ENCODE peak calls at places on chromosomes 16 and 17, in five cellular contexts. D is WTC11, U is psoas muscle, N is lung, T is lower lobe of right lung. P is an unnamed sample.
A peak's percentile ranks its signal among the peaks of the same experiment; 100 is the strongest.

GRCh38 chr16:23448392-23448791 is 4.6 kb downstream of the COG7 start:
- DNase-seq in D (no peak), U (no peak), N (no peak), T (no peak), P (no peak)

GRCh38 chr16:35798885-35799426 is 2339.5 kb downstream of the TP53TG3F start:
- DNase-seq in D (no peak), U (no peak), T (no peak), N (no peak), P (peak; percentile 47)

GRCh38 chr16:67339453-67339852 is 12.8 kb downstream of the LRRC36 start:
- DNase-seq in T (no peak), D (no peak), N (no peak), U (no peak), P (no peak)

GRCh38 chr17:62627219-62627903 is at the start of gene MRC2:
- DNase-seq in N (peak; percentile 68), U (peak; percentile 80), T (peak; percentile 72), D (peak; percentile 76), P (no peak)

GRCh38 chr17:32870969-32871368 is 6.0 kb downstream of the MYO1D start:
- DNase-seq in D (no peak), U (peak; percentile 64), T (no peak), N (no peak), P (no peak)

GRCh38 chr17:46736100-46736499 is 82.4 kb downstream of the WNT3 start:
- DNase-seq in N (no peak), U (no peak), D (no peak), T (no peak), P (no peak)

GRCh38 chr17:43880420-43880991 is 26.8 kb downstream of the MPP2 start:
- DNase-seq in N (no peak), D (peak; percentile 79), T (peak; percentile 64), U (peak; percentile 59), P (peak; percentile 25)

GRCh38 chr16:8375208-8375607 is 215.1 kb downstream of the TMEM114 start:
- DNase-seq in T (no peak), U (no peak), D (no peak), N (no peak), P (peak; percentile 11)

GRCh38 chr16:88350922-88351321 is 31.8 kb upstream of the ZNF469 start:
- DNase-seq in T (peak; percentile 35), U (peak; percentile 4), D (no peak), N (no peak), P (no peak)

GRCh38 chr17:49361129-49361901 is 735 bp downstream of the ZNF652 start:
- DNase-seq in N (peak; percentile 51), T (peak; percentile 64), U (peak; percentile 32), D (peak; percentile 19), P (no peak)

DNA sequence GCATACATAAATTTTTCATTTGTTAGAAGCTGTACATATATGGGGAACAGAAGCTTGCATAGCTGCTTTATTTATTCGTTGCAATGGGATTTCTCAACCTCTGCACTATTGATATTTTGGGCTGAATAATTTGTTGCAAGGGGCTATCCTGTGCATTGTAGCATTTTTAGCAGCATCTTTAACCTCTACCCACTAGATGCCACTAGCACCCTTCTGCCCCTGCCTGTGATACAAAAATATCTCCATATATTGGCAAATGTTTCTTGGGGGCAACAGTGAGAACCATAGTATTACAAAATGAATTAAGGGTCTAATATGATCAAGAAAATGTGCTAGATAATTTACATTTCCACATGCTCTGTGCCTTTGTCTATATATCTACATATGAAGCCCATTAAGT is 1401.0 kb downstream of the CDH11 start:
- DNase-seq in T (no peak), N (no peak), D (no peak), U (no peak), P (no peak)
- TF ChIP-seq CTCF in T (no peak), N (no peak), D (no peak), U (no peak), P (no peak)

DNA sequence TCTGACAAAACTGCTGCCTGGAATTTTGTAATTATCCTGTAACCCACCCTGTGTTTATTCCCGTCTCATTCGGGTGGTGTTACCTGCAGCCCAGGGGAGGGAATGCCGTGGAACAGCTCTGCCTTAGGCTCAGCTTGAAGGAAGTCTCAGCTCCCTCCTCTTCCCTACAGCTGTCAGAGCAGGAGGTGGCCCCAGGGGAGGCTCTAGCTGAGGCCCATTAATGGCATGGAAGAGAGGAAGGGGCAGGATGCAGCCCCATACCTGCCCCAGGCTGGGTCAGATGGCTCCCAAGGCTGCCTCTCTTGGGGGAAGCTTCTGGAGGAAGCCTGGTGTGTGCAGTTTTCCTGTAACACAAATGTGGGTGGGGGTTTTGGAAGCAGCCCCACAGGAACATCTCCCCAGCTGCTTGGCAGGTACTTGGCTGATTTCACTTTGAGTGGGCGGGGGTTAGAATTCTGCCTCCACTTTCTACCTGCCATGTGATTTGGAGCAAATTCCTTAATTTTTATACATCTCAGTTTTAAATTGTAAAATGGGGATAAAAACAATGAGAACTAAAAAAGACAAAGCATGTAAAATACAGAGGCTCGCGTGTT is 103.9 kb downstream of the MGAT5B start:
- DNase-seq in T (no peak), D (no peak), N (no peak), U (no peak), P (no peak)
- TF ChIP-seq CTCF in T (no peak), D (no peak), N (no peak), U (no peak), P (no peak)

GRCh38 chr16:25488435-25488834 is 203.3 kb upstream of the HS3ST4 start:
- DNase-seq in T (no peak), D (no peak), N (no peak), U (no peak), P (no peak)

GRCh38 chr16:25493136-25493811 is 198.5 kb upstream of the HS3ST4 start:
- DNase-seq in U (peak; percentile 28), T (no peak), D (no peak), N (no peak), P (no peak)

DNA sequence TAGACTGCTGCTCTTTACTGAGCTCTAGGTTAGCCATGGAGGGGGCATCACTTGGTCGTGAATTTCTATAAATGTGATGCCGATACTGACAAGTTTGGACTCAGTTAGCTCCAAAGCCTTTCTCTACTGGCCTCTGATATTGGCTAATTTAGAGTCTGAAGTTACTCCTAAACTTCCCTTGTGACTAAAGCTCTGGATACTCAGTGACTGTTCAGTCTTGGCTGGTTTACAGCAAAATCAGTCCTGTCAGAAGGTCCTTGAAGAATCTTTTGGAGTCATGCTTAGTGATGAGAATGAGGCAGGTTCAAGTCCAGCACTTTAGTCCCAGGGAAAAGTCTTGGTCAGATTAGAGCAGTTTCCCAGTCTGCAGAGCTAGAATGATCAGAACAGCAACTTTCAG is 197.5 kb upstream of the HS3ST4 start:
- DNase-seq in D (no peak), U (no peak), T (no peak), N (no peak), P (no peak)
- TF ChIP-seq CTCF in D (no peak), U (no peak), T (no peak), N (no peak), P (no peak)

DNA sequence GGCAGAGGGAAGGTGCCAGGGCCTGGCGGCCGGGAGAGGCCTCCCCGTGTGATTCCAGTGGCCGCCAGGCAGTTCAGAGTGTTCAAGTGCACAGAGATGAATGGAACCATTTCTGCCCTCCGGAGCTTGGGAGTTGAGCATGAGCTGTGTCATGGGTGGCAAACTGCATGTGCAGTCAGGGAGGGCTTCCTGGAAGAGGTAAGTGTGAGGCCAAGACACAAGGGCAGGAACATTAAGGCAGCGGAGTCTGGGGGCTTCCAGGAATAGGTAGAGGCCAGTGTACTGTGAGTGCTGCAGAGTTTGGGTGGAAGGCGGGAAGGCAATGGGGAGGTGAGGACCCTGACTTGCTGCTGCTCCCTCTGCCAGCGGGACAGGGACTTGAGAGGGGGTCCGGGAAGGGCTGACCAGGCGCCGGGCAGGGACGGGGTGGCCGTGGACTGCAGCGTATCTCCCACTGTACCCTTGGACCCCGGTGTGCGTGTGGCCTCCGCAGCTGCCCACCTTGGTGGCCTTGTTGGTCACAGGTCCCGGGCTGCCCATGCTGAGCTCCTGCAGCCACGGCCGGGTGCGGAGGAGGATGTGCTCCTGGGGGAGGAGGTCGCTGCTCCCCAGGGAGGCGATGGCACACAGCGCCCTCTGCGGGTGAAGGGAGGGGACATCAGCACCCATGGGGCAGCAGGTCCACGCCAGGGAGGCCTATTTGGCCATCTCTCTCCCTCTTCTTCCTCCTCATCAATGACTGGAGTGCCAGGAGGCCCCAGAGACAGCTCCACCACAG is 7.5 kb upstream of the CEP131 start:
- DNase-seq in D (peak; percentile 60), U (no peak), N (no peak), T (no peak), P (no peak)
- TF ChIP-seq CTCF in D (peak; percentile 50), U (no peak), N (no peak), T (peak; percentile 16), P (peak; percentile 38)

GRCh38 chr17:35087731-35088646 is 24.5 kb upstream of the RFFL start:
- DNase-seq in N (peak; percentile 53), T (peak; percentile 75), D (peak; percentile 50), U (peak; percentile 56), P (peak; percentile 58)
- TF ChIP-seq CTCF in N (no peak), T (no peak), D (no peak), U (no peak), P (no peak)

DNA sequence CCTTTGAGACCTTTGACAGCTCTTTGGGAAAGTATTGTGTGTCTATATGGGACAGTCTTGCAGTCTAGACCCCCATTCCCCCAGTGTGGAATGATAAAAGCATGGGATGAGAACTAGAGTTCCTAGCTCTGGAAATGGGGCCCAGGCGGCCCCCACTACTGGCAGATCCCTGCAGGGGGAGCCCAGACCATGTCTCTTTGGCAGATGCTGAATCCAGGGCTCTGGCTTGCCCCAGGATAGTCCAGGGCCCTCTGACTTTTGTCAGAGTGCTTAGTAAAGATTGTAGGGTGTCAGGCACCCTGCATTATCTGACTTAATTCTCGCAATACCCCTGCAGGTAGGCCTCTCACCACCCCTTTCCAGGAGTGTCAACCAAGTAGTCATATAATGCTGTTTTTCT is 8.3 kb downstream of the ALKBH5 start:
- DNase-seq in D (peak; percentile 38), N (no peak), U (no peak), T (no peak), P (no peak)
- TF ChIP-seq CTCF in D (no peak), N (no peak), U (peak; percentile 15), T (peak; percentile 15), P (no peak)

P was measured in LNCaP clone FGC.